ENCODE peak calls at places on chromosomes 6 and 20, in four cellular contexts. F is left lung, P is occipital lobe, T is head of caudate nucleus. Q is an unnamed sample.

GRCh38 chr20:24535956-24536730 is 66.7 kb downstream of the SYNDIG1 start:
- DNase-seq in F (no peak), P (no peak), T (no peak), Q (no peak)

GRCh38 chr6:134651519-134651918 is 298.4 kb downstream of the ALDH8A1 start:
- DNase-seq in F (no peak), P (no peak), T (no peak), Q (no peak)

GRCh38 chr20:32702706-32703425 is 29.1 kb upstream of the C20orf203 start:
- DNase-seq in F (no peak), P (no peak), T (no peak), Q (no peak)

GRCh38 chr6:52724041-52724405 is 39.3 kb downstream of the GSTA2 start:
- DNase-seq in F (no peak), P (no peak), T (no peak), Q (no peak)

GRCh38 chr6:56863366-56863765 is 91.5 kb upstream of the BEND6 start:
- DNase-seq in F (no peak), P (no peak), T (no peak), Q (no peak)

GRCh38 chr6:16751251-16751946 is 9.9 kb downstream of the ATXN1 start:
- DNase-seq in F (no peak), P (no peak), T (no peak), Q (no peak)

GRCh38 chr6:129490551-129491245 is 219.3 kb downstream of the ARHGAP18 start:
- DNase-seq in F (no peak), P (no peak), T (no peak), Q (no peak)

GRCh38 chr6:167493961-167494697 is 169.2 kb downstream of the TTLL2 start:
- DNase-seq in F (no peak), P (no peak), T (peak; percentile 57), Q (no peak)

GRCh38 chr6:56923565-56923964 is 31.3 kb upstream of the BEND6 start:
- DNase-seq in F (no peak), P (no peak), T (no peak), Q (no peak)

GRCh38 chr6:17656092-17656491 is 50.6 kb downstream of the NUP153 start:
- DNase-seq in F (no peak), P (no peak), T (no peak), Q (no peak)

GRCh38 chr20:23710771-23711170 is 21.9 kb upstream of the CST4 start:
- DNase-seq in F (no peak), P (no peak), T (no peak), Q (no peak)

GRCh38 chr20:45011108-45011526 is 44.8 kb downstream of the STK4 start:
- DNase-seq in F (no peak), P (peak; percentile 7), T (peak; percentile 65), Q (no peak)

GRCh38 chr6:56758120-56758519 is 115.4 kb upstream of the DST start:
- DNase-seq in F (no peak), P (no peak), T (no peak), Q (no peak)

GRCh38 chr6:139765825-139766285 is 391.4 kb upstream of the CITED2 start:
- DNase-seq in F (no peak), P (no peak), T (no peak), Q (no peak)

GRCh38 chr20:2521369-2522305 is 12.9 kb upstream of the ZNF343 start:
- DNase-seq in F (no peak), P (peak; percentile 25), T (peak; percentile 50), Q (peak; percentile 79)

GRCh38 chr6:89799756-89800155 is 19.8 kb downstream of the MDN1 start:
- DNase-seq in F (no peak), P (no peak), T (no peak), Q (no peak)

GRCh38 chr6:148835920-148836441 is 89.2 kb downstream of the UST start:
- DNase-seq in F (no peak), P (no peak), T (no peak), Q (no peak)

Q was measured in suprapubic skin.